ENCODE peak calls at places on chromosomes 7 and 10, in six cellular contexts. V is testis, D is heart left ventricle, E is suprapubic skin, N is A549, X is esophagus squamous epithelium. H is an unnamed sample.

GRCh38 chr10:43253461-43254198 is 13.2 kb downstream of the RASGEF1A start:
- DNase-seq in V (peak), D (peak), E (no peak), N (no peak), X (no peak), H (no peak)

GRCh38 chr10:132904169-132904813 is 38.1 kb downstream of the CFAP46 start:
- DNase-seq in V (peak), D (peak), E (no peak), N (peak), X (no peak), H (peak)

GRCh38 chr10:49009231-49009979 is 69.8 kb upstream of the LRRC18 start:
- DNase-seq in V (no peak), D (no peak), E (no peak), N (no peak), X (no peak), H (no peak)

GRCh38 chr7:5143106-5143505 is 46.9 kb upstream of the WIPI2 start:
- DNase-seq in V (no peak), D (no peak), E (no peak), N (no peak), X (no peak), H (no peak)

GRCh38 chr7:22154130-22154529 is 202.8 kb downstream of the RAPGEF5 start:
- DNase-seq in V (no peak), D (no peak), E (no peak), N (no peak), X (no peak), H (no peak)

GRCh38 chr7:158682456-158682855 is 22.1 kb downstream of the NCAPG2 start:
- DNase-seq in V (no peak), D (no peak), E (no peak), N (no peak), X (no peak), H (no peak)

GRCh38 chr7:29968683-29969457 is 20.7 kb downstream of the SCRN1 start:
- DNase-seq in V (no peak), D (no peak), E (no peak), N (no peak), X (no peak), H (no peak)

GRCh38 chr10:72803119-72803505 is 90.4 kb upstream of the OIT3 start:
- DNase-seq in V (no peak), D (no peak), E (no peak), N (no peak), X (no peak), H (no peak)

GRCh38 chr7:121994625-121995410 is 121.9 kb downstream of the PTPRZ1 start:
- DNase-seq in V (peak), D (peak), E (no peak), N (peak), X (no peak), H (no peak)

GRCh38 chr10:52747680-52748079 is 24.9 kb downstream of the MBL2 start:
- DNase-seq in V (no peak), D (no peak), E (no peak), N (no peak), X (no peak), H (no peak)

GRCh38 chr7:80596933-80597517 is 41.4 kb upstream of the CD36 start:
- DNase-seq in V (no peak), D (no peak), E (no peak), N (no peak), X (no peak), H (no peak)

GRCh38 chr10:28155726-28156125 is 147.1 kb downstream of the MPP7 start:
- DNase-seq in V (no peak), D (no peak), E (no peak), N (no peak), X (no peak), H (no peak)

GRCh38 chr10:71635251-71635866 is 84.2 kb downstream of the C10orf105 start:
- DNase-seq in V (no peak), D (no peak), E (no peak), N (no peak), X (no peak), H (no peak)

GRCh38 chr7:2571409-2571808 is 12.6 kb downstream of the IQCE start:
- DNase-seq in V (no peak), D (no peak), E (no peak), N (no peak), X (no peak), H (no peak)

GRCh38 chr7:71682841-71683341 is 550.9 kb downstream of the GALNT17 start:
- DNase-seq in V (peak), D (no peak), E (no peak), N (no peak), X (no peak), H (no peak)

GRCh38 chr7:927031-927671 is 27.3 kb downstream of the ADAP1 start:
- DNase-seq in V (no peak), D (peak), E (peak), N (no peak), X (no peak), H (peak)

GRCh38 chr7:142088022-142088714 is 23.4 kb upstream of the MGAM2 start:
- DNase-seq in V (no peak), D (no peak), E (no peak), N (no peak), X (no peak), H (no peak)

GRCh38 chr7:46383605-46384004 is 462.5 kb upstream of the IGFBP3 start:
- DNase-seq in V (no peak), D (no peak), E (no peak), N (no peak), X (no peak), H (no peak)

GRCh38 chr10:111392159-111392558 is 315.3 kb downstream of the ADRA2A start:
- DNase-seq in V (no peak), D (no peak), E (no peak), N (no peak), X (no peak), H (no peak)

GRCh38 chr10:34739915-34740314 is 75.2 kb downstream of the PARD3 start:
- DNase-seq in V (peak), D (peak), E (no peak), N (no peak), X (no peak), H (peak)

GRCh38 chr10:63521389-63522128 is at the start of gene REEP3:
- DNase-seq in V (peak), D (peak), E (peak), N (peak), X (peak), H (peak)

GRCh38 chr10:63522129-63522687 is 1.0 kb downstream of the REEP3 start:
- DNase-seq in V (no peak), D (no peak), E (no peak), N (peak), X (no peak), H (no peak)

GRCh38 chr10:63523015-63523414 is 1.8 kb downstream of the REEP3 start:
- DNase-seq in V (no peak), D (no peak), E (no peak), N (no peak), X (no peak), H (no peak)

GRCh38 chr10:63518690-63519288 is 2.4 kb upstream of the REEP3 start:
- DNase-seq in V (no peak), D (no peak), E (no peak), N (no peak), X (no peak), H (no peak)

DNA sequence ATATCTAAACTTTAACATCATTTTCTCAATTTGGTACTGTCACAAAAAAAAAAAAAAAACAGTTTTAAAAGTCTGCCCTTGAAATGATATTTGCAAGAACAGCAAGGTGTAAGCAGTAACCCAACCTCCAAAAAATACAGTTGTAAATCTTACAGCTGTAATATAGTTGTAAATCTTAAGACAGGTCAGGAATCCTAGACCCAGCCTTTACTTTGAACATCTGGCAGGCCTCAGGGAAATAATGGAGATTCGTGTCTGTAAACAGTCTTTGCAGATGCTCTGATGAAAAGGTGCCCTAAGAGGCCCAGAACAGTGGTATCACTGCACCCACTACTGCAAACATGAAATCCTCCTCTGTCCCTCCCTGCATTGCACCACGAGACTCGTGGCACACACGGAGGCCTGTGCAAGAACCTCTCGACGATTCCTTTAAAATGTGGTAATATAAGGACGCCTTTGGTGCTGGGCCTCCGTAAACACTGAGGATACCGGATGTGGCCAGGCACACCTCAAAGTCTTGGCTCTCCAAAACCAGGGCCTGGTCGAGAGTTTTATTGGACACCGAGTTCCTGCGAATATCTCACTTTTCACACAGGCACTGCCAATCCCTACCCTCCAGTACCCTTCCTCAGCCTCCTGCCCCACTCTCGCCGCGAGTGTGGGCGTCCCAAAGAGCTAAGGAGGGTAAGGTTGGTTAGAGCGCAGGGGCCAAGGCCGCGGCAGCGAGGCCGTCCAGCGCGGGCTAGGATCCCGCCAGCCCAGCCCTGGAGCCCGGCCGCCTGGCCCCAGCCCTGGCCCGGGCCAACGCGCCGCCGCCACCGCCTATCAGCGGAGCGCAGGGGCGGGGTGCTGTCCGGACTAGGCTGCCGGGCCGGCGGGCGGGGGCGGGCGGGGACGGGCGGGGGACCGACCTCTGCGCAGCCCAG is 475 bp upstream of the REEP3 start:
- DNase-seq in V (peak), D (peak), E (peak), N (peak), X (no peak), H (peak)
- TF ChIP-seq POLR2A in V (no peak), D (no peak), E (no peak), N (peak), X (no peak), H (no peak)

GRCh38 chr10:127883516-127883915 is 9.2 kb downstream of the CLRN3 start:
- DNase-seq in V (no peak), D (no peak), E (no peak), N (no peak), X (no peak), H (no peak)

GRCh38 chr10:127881262-127881661 is 11.5 kb downstream of the CLRN3 start:
- DNase-seq in V (no peak), D (no peak), E (no peak), N (no peak), X (no peak), H (no peak)

GRCh38 chr10:127880557-127880956 is 12.2 kb downstream of the CLRN3 start:
- DNase-seq in V (no peak), D (no peak), E (no peak), N (no peak), X (no peak), H (no peak)

GRCh38 chr10:127882801-127883459 is 9.8 kb downstream of the CLRN3 start:
- DNase-seq in V (no peak), D (no peak), E (no peak), N (no peak), X (no peak), H (no peak)

GRCh38 chr10:127882391-127882790 is 10.3 kb downstream of the CLRN3 start:
- DNase-seq in V (no peak), D (no peak), E (no peak), N (no peak), X (no peak), H (no peak)
- TF ChIP-seq POLR2A in V (no peak), D (no peak), E (no peak), N (no peak), X (no peak), H (no peak)

GRCh38 chr7:128827971-128828711 is 2.1 kb upstream of the FLNC start:
- DNase-seq in V (no peak), D (peak), E (no peak), N (no peak), X (no peak), H (peak)
- TF ChIP-seq POLR2A in V (no peak), D (peak), E (no peak), N (no peak), X (no peak), H (no peak)

GRCh38 chr10:14585287-14586193 is 189.2 kb downstream of the FAM107B start:
- DNase-seq in V (no peak), D (no peak), E (no peak), N (no peak), X (no peak), H (no peak)

GRCh38 chr10:14586901-14587300 is 187.8 kb downstream of the FAM107B start:
- DNase-seq in V (no peak), D (no peak), E (no peak), N (no peak), X (no peak), H (no peak)

GRCh38 chr10:14583967-14584366 is 190.7 kb downstream of the FAM107B start:
- DNase-seq in V (no peak), D (no peak), E (no peak), N (no peak), X (no peak), H (no peak)

GRCh38 chr10:14583252-14583651 is 191.4 kb downstream of the FAM107B start:
- DNase-seq in V (no peak), D (no peak), E (no peak), N (no peak), X (no peak), H (no peak)

DNA sequence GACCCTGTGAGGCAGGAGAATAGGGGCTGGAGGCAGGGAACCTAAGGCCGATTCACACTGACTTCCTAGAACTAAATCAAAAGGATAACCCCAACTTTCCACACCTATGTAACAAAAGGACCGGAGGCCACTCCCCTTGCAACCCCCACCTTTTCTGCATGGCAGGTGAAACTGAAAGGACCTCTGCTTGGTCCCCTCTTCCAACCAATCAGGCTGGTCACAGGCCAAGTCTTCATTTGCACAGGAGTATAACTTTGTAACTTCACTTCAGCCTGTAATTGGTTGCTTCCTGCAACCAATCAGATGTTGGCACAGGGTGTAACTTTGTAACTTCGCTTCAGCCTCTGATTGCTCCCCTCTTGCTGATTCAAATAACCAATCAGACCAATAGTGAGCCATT is 190.1 kb downstream of the FAM107B start:
- DNase-seq in V (peak), D (no peak), E (no peak), N (no peak), X (no peak), H (no peak)
- TF ChIP-seq POLR2A in V (no peak), D (no peak), E (no peak), N (no peak), X (no peak), H (no peak)

DNA sequence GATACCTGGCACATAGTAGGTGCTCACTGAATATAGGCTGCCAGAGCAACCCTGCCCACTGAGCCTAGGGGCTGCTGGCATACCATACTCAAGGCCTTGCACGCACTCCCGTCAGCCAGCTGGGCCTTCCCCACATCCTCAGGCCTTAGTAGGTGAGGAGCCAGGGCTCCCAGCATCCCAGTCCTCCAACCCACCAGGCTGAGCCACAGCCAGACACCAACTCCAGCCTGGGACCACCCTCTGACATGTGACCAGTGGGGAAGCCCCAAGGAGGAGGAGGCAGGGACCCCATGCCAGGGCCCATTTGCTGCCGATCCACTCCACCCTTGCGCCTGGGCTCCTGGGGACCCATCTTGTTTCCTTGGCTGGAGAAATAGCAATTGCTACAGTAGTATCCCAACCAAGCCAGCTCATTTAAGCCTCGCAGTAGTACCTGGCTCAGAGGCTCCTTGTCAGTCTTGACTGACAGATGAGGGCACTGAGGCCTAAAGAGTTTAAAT is 11.4 kb downstream of the SLIT1 start:
- DNase-seq in V (no peak), D (no peak), E (no peak), N (no peak), X (no peak), H (no peak)
- TF ChIP-seq POLR2A in V (no peak), D (no peak), E (no peak), N (no peak), X (no peak), H (no peak)

GRCh38 chr7:91681718-91682117 is 198.8 kb downstream of the MTERF1 start:
- DNase-seq in V (no peak), D (no peak), E (no peak), N (no peak), X (no peak), H (no peak)
- TF ChIP-seq POLR2A in V (no peak), D (no peak), E (no peak), N (no peak), X (no peak), H (no peak)

DNA sequence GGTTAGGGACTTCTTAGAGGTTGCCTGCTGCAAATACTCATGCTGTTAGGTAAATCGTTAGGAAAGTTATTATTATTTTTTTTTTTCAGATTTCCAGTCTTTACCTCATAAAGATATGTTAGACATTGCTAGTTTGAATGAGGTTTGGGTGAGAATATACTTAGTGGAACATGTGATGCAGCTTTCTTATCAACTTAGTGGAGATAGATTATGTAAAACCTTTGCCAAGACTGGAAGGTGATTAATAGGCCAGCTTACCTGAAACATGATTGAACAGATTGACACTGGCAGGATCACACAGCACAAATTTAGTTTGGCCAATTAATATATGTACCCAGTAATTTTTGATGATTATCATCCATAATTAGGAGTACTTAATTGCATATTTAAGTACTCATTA is 32.3 kb downstream of the ADD3 start:
- DNase-seq in V (no peak), D (no peak), E (no peak), N (no peak), X (no peak), H (no peak)
- TF ChIP-seq POLR2A in V (no peak), D (no peak), E (no peak), N (no peak), X (no peak), H (no peak)

H was measured in sigmoid colon.